ENCODE peak calls at places on chromosomes 3 and 15, in five cellular contexts. Q is GM12878, L is heart right ventricle, T is fibroblast of lung, K is psoas muscle. J is an unnamed sample.
A peak's percentile ranks its signal among the peaks of the same experiment; 100 is the strongest.

GRCh38 chr3:139252719-139253118 is 91.1 kb upstream of the MRPS22 start:
- DNase-seq in L (no peak), K (no peak), Q (no peak), T (no peak), J (no peak)

GRCh38 chr3:56086355-56086754 is 381.9 kb downstream of the ERC2 start:
- DNase-seq in L (no peak), K (no peak), Q (no peak), T (peak; percentile 46), J (no peak)

GRCh38 chr3:150227839-150228238 is 180.3 kb upstream of the TSC22D2 start:
- DNase-seq in T (peak; percentile 74), Q (no peak), L (peak; percentile 59), K (no peak), J (no peak)

GRCh38 chr15:76196286-76196948 is 114.9 kb downstream of the ETFA start:
- DNase-seq in K (peak; percentile 91), Q (no peak), T (peak; percentile 86), L (peak; percentile 40), J (peak; percentile 75)

GRCh38 chr15:79442911-79443310 is 10.8 kb downstream of the MINAR1 start:
- DNase-seq in K (no peak), L (no peak), T (no peak), Q (no peak), J (no peak)

GRCh38 chr15:99708563-99708962 is 24.7 kb downstream of the LYSMD4 start:
- DNase-seq in L (peak; percentile 77), K (peak; percentile 89), T (peak; percentile 95), Q (no peak), J (peak; percentile 53)

GRCh38 chr15:75904241-75904631 is 558 bp downstream of the FBXO22 start:
- DNase-seq in Q (no peak), K (no peak), T (peak; percentile 34), L (peak; percentile 5), J (no peak)

GRCh38 chr3:114863848-114864247 is 283.2 kb downstream of the ZBTB20 start:
- DNase-seq in K (no peak), Q (no peak), L (no peak), T (peak; percentile 3), J (no peak)

GRCh38 chr3:140467104-140467577 is 210.7 kb upstream of the TRIM42 start:
- DNase-seq in K (no peak), L (no peak), T (no peak), Q (no peak), J (no peak)

GRCh38 chr3:48518069-48518468 is 14.1 kb upstream of the SHISA5 start:
- DNase-seq in T (no peak), Q (no peak), L (no peak), K (no peak), J (no peak)

GRCh38 chr3:98777801-98778220 is 14.7 kb downstream of the ST3GAL6 start:
- DNase-seq in Q (no peak), K (no peak), L (no peak), T (peak; percentile 74), J (peak; percentile 39)

GRCh38 chr3:139234491-139234890 is 109.3 kb upstream of the MRPS22 start:
- DNase-seq in K (no peak), L (no peak), Q (no peak), T (no peak), J (no peak)

GRCh38 chr3:10192953-10193691 is 28.4 kb downstream of the IRAK2 start:
- DNase-seq in L (no peak), K (no peak), Q (peak; percentile 91), T (peak; percentile 81), J (peak; percentile 68)

GRCh38 chr3:39125837-39126500 is 18.5 kb downstream of the TTC21A start:
- DNase-seq in Q (no peak), K (no peak), T (no peak), L (no peak), J (no peak)

GRCh38 chr3:1275495-1275894 is 182.7 kb downstream of the CNTN6 start:
- DNase-seq in Q (no peak), T (no peak), L (no peak), K (no peak), J (no peak)

GRCh38 chr15:63048986-63049665 is 6.6 kb downstream of the TPM1 start:
- DNase-seq in T (peak; percentile 68), K (peak; percentile 74), L (peak; percentile 53), Q (no peak), J (no peak)

GRCh38 chr3:113844622-113845222 is 6.1 kb downstream of the GRAMD1C start:
- DNase-seq in Q (no peak), T (peak; percentile 51), L (no peak), K (no peak), J (no peak)

GRCh38 chr15:43911235-43911661 is 84.4 kb downstream of the WDR76 start:
- DNase-seq in K (no peak), T (peak; percentile 90), L (peak; percentile 63), Q (no peak), J (peak; percentile 46)

GRCh38 chr15:29021901-29022300 is 136.1 kb downstream of the APBA2 start:
- DNase-seq in L (no peak), K (no peak), T (no peak), Q (no peak), J (no peak)

GRCh38 chr15:78804391-78804792 is 6.9 kb downstream of the ADAMTS7 start:
- DNase-seq in Q (no peak), T (no peak), L (no peak), K (no peak), J (no peak)

GRCh38 chr3:126496894-126497850 is 20.4 kb downstream of the UROC1 start:
- DNase-seq in T (no peak), K (no peak), L (no peak), Q (no peak), J (no peak)

GRCh38 chr15:99486371-99487336 is 79.1 kb upstream of the MEF2A start:
- DNase-seq in Q (no peak), T (peak; percentile 86), L (peak; percentile 86), K (peak; percentile 92), J (no peak)

GRCh38 chr3:66014641-66015040 is 24.1 kb downstream of the MAGI1 start:
- DNase-seq in L (no peak), T (no peak), Q (no peak), K (no peak), J (no peak)

GRCh38 chr3:192917258-192917507 is 473 bp downstream of the MB21D2 start:
- DNase-seq in Q (no peak), K (no peak), T (no peak), L (peak; percentile 39), J (no peak)

GRCh38 chr3:170257145-170257544 is 34.9 kb downstream of the PRKCI start:
- DNase-seq in L (no peak), Q (no peak), T (no peak), K (no peak), J (no peak)

GRCh38 chr3:47434849-47435248 is 40.9 kb downstream of the SCAP start:
- DNase-seq in L (no peak), K (no peak), T (no peak), Q (no peak), J (no peak)

GRCh38 chr15:68383161-68384074 is 48.5 kb downstream of the ITGA11 start:
- DNase-seq in Q (no peak), L (peak; percentile 46), K (no peak), T (peak; percentile 56), J (no peak)

GRCh38 chr3:43676440-43676839 is 14.3 kb upstream of the ABHD5 start:
- DNase-seq in K (no peak), L (no peak), Q (no peak), T (no peak), J (no peak)

DNA sequence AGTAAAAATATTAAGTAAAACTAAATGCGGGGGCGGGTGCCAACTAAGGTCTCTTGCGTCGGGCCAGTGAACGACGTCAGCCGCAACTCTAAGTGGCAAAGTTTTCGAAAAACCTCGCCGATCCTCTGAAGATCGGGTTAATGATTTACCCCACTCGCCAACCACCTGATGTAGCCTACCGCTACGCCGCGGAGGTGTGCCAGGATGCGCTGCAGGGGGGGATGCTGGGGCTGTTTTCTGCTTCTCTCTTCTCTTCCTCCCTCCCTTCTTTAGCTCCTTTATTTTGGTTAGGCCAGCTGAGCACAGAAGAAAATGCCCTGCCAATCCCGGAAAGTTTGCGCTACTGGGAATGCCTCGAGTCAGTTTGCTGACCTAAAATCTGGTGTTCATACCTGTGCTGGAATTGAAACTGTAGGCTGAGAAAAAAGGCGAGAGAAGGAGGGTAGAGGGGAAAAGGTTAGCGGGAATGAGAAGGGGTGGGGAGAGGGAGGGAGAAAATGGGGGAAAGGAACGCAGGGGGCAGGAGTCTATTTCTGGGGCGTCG is 7.5 kb upstream of the FOXB1 start:
- DNase-seq in L (no peak), K (no peak), Q (no peak), T (no peak), J (no peak)
- H3K27me3 ChIP-seq in L (peaks cover 100% of the 10 kb centered on the region), K (peaks cover 50% of the 10 kb centered on the region), Q (peaks cover 52% of the 10 kb centered on the region), T (peaks cover 69% of the 10 kb centered on the region), J (peaks cover 91% of the 10 kb centered on the region)

GRCh38 chr3:165195628-165196576 is at the start of gene SLITRK3:
- DNase-seq in T (peak; percentile 9), Q (no peak), L (no peak), K (no peak), J (no peak)
- H3K4me3 ChIP-seq in T (peak within 1 kb of the TSS; percentile 59), Q (no peak within 1 kb of the TSS), L (peak within 1 kb of the TSS; percentile 53), K (peak within 1 kb of the TSS; percentile 59), J (peak within 1 kb of the TSS; percentile 38)

GRCh38 chr15:48671381-48672022 is 26.0 kb upstream of the FBN1 start:
- DNase-seq in L (peak; percentile 57), K (peak; percentile 79), Q (no peak), T (peak; percentile 66), J (peak; percentile 50)
- TF ChIP-seq CTCF in L (no peak), K (no peak), Q (no peak), T (no peak), J (peak; percentile 16)

GRCh38 chr15:101489236-101489632 is 273 bp downstream of the PCSK6 start:
- DNase-seq in L (no peak), T (no peak), Q (no peak), K (peak; percentile 83), J (no peak)
- H3K27me3 ChIP-seq in L (peaks cover 8% of the 10 kb centered on the region), T (peaks cover 16% of the 10 kb centered on the region), Q (peaks cover 5% of the 10 kb centered on the region), K (no peaks in the 10 kb centered on the region), J (peaks cover 37% of the 10 kb centered on the region)

GRCh38 chr3:64353256-64353655 is 128.0 kb upstream of the PRICKLE2 start:
- DNase-seq in K (no peak), Q (no peak), T (peak; percentile 71), L (no peak), J (peak; percentile 29)
- H3K4me3 ChIP-seq in K (no peak overlapping the region), Q (no peak overlapping the region), T (peak overlapping the region; percentile 22), L (no peak overlapping the region), J (peak overlapping the region; percentile 22)

DNA sequence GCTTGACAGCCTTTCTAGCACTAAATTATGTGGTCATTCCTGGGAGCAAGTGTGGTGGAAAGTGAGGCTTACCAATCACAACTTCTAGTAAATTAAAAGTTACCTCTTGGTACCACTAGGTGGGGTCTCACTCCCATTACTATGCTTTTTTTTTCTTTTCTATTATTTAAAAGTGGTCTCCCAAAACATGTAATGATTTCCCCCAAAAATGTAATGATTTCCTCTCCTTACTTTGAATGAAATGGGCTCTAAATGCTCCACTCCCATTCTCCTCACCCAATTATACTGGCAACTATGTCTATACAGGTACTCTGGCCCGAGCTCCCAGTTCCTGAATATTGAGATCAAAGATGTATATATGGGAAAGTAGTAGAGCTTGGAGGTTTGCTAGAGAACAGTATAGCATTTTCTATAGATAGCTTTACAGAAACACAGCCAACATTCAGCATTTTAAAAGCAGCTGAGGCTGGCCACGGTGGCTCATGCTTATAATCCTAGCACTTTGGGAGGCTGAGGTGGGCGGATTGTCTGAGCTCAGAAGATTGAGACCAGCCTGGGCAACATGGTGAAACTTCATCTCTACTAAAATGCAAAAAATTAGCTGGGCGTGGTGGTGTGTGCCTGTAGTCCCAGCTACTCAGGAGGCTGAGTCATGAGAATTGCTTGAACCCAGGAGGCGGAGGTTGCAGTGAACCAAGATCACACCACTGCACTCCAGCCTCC is 70.9 kb downstream of the DCUN1D1 start:
- DNase-seq in K (no peak), L (no peak), T (peak; percentile 39), Q (no peak), J (no peak)
- TF ChIP-seq CTCF in K (peak; percentile 61), L (peak; percentile 48), T (peak; percentile 54), Q (peak; percentile 49), J (peak; percentile 62)

J was measured in AG04450.